ENCODE peak calls at places on chromosome 2, in four cellular contexts. S is skeletal muscle cell; B is stimulated activated CD4-positive, alpha-beta T cell treated with anti-CD3 and anti-CD28 coated beads, Interleukin-1b, Interleukin-23, amount 100 ng/mL, for 24 hours; U is right atrium auricular region. V is an unnamed sample.

GRCh38 chr2:55838653-55839052 is 84.9 kb downstream of the EFEMP1 start:
- DNase-seq in B (no peak), U (no peak), S (no peak), V (no peak)

GRCh38 chr2:234025475-234025874 is 25.0 kb upstream of the SPP2 start:
- DNase-seq in S (no peak), B (no peak), U (no peak), V (no peak)

GRCh38 chr2:201644001-201644400 is 698 bp upstream of the TMEM237 start:
- DNase-seq in U (peak; percentile 67), S (no peak), B (no peak), V (no peak)

GRCh38 chr2:233164117-233164516 is 87.4 kb upstream of the ATG16L1 start:
- DNase-seq in B (no peak), S (no peak), U (no peak), V (no peak)

GRCh38 chr2:221876016-221876415 is 303.9 kb upstream of the EPHA4 start:
- DNase-seq in U (no peak), S (no peak), B (no peak), V (no peak)

GRCh38 chr2:128681351-128681906 is 362.8 kb upstream of the HS6ST1 start:
- DNase-seq in S (no peak), U (peak; percentile 23), B (no peak), V (no peak)

GRCh38 chr2:101388232-101388631 is 929 bp upstream of the CREG2 start:
- DNase-seq in U (no peak), B (no peak), S (peak; percentile 71), V (no peak)

GRCh38 chr2:112168422-112169124 is 30.4 kb downstream of the FBLN7 start:
- DNase-seq in S (no peak), B (no peak), U (no peak), V (no peak)

GRCh38 chr2:26561376-26561775 is 79.8 kb downstream of the CIB4 start:
- DNase-seq in B (no peak), U (no peak), S (no peak), V (no peak)

GRCh38 chr2:151669585-151670081 is 64.6 kb downstream of the NEB start:
- DNase-seq in S (no peak), B (no peak), U (no peak), V (no peak)

GRCh38 chr2:228675042-228675441 is 493.6 kb upstream of the SPHKAP start:
- DNase-seq in U (no peak), B (no peak), S (peak; percentile 81), V (no peak)

GRCh38 chr2:238302076-238302475 is 13.7 kb upstream of the PER2 start:
- DNase-seq in B (no peak), U (no peak), S (no peak), V (no peak)

GRCh38 chr2:198296665-198297308 is 492.4 kb downstream of the PLCL1 start:
- DNase-seq in U (no peak), S (peak; percentile 4), B (peak; percentile 33), V (no peak)

GRCh38 chr2:239024226-239024625 is 176.3 kb downstream of the TWIST2 start:
- DNase-seq in B (no peak), U (no peak), S (no peak), V (no peak)

GRCh38 chr2:8685697-8686358 is 4.0 kb downstream of the ID2 start:
- DNase-seq in B (peak; percentile 77), S (no peak), U (peak; percentile 80), V (peak; percentile 57)

GRCh38 chr2:240509667-240510512 is 47.9 kb downstream of the ANKMY1 start:
- DNase-seq in B (no peak), U (peak; percentile 16), S (no peak), V (no peak)

GRCh38 chr2:37569986-37570688 is 101.3 kb downstream of the CDC42EP3 start:
- DNase-seq in B (no peak), S (no peak), U (no peak), V (no peak)

GRCh38 chr2:41836944-41837343 is 210.9 kb upstream of the PKDCC start:
- DNase-seq in U (no peak), S (no peak), B (no peak), V (no peak)

GRCh38 chr2:222307138-222307756 is 8.4 kb upstream of the PAX3 start:
- DNase-seq in B (no peak), S (no peak), U (no peak), V (no peak)

GRCh38 chr2:113716291-113716690 is 40.2 kb downstream of the SLC35F5 start:
- DNase-seq in U (no peak), B (no peak), S (no peak), V (no peak)

V was measured in GOT3.